ENCODE peak calls at places on chromosomes 11 and 22, in five cellular contexts. J is cardiac fibroblast, O is NCI-H1105 treated with DMSO at 0.1 percent for 48 hours, T is naive B cell, L is mammary epithelial cell. P is an unnamed sample.

GRCh38 chr11:4125141-4125540 is 30.5 kb downstream of the RRM1 start:
- DNase-seq in J (peak), O (no peak), T (no peak), L (peak), P (no peak)

GRCh38 chr11:130165601-130166456 is 6.2 kb downstream of the ST14 start:
- DNase-seq in J (no peak), O (no peak), T (peak), L (no peak), P (no peak)

GRCh38 chr11:16987205-16987568 is 27.0 kb downstream of the PLEKHA7 start:
- DNase-seq in J (no peak), O (no peak), T (no peak), L (no peak), P (no peak)

GRCh38 chr11:134592391-134592990 is 180.4 kb upstream of the B3GAT1 start:
- DNase-seq in J (no peak), O (peak), T (no peak), L (no peak), P (no peak)

GRCh38 chr11:130580372-130580771 is 131.9 kb downstream of the ADAMTS15 start:
- DNase-seq in J (peak), O (no peak), T (no peak), L (peak), P (peak)

GRCh38 chr11:70662691-70663098 is 264.4 kb downstream of the CTTN start:
- DNase-seq in J (no peak), O (no peak), T (no peak), L (no peak), P (no peak)

GRCh38 chr11:9384535-9385287 is at the start of gene IPO7:
- DNase-seq in J (peak), O (peak), T (peak), L (peak), P (peak)

GRCh38 chr11:72775288-72776110 is 18.3 kb downstream of the STARD10 start:
- DNase-seq in J (no peak), O (no peak), T (no peak), L (no peak), P (no peak)

GRCh38 chr22:39960791-39961746 is 872 bp downstream of the TMA7B start:
- DNase-seq in J (peak), O (no peak), T (no peak), L (peak), P (peak)

GRCh38 chr11:22459053-22459452 is 120.9 kb downstream of the SLC17A6 start:
- DNase-seq in J (peak), O (no peak), T (no peak), L (peak), P (peak)

GRCh38 chr22:23681026-23681809 is 9.6 kb upstream of the RGL4 start:
- DNase-seq in J (no peak), O (no peak), T (no peak), L (no peak), P (no peak)

GRCh38 chr11:75524576-75525432 is 937 bp downstream of the GDPD5 start:
- DNase-seq in J (peak), O (no peak), T (peak), L (no peak), P (peak)

GRCh38 chr11:126345759-126346585 is 9.5 kb upstream of the ST3GAL4 start:
- DNase-seq in J (peak), O (no peak), T (no peak), L (no peak), P (peak)

GRCh38 chr11:68987211-68987610 is 6.4 kb upstream of the MRGPRD start:
- DNase-seq in J (no peak), O (no peak), T (no peak), L (no peak), P (no peak)

GRCh38 chr11:63920126-63920869 is 3.3 kb upstream of the RCOR2 start:
- DNase-seq in J (no peak), O (no peak), T (no peak), L (no peak), P (peak)

GRCh38 chr22:45889539-45890350 is 87.2 kb downstream of the WNT7B start:
- DNase-seq in J (peak), O (no peak), T (no peak), L (no peak), P (no peak)

GRCh38 chr22:17570851-17571631 is 7.7 kb downstream of the SLC25A18 start:
- DNase-seq in J (peak), O (no peak), T (no peak), L (peak), P (peak)

GRCh38 chr11:78418584-78419211 is 1.1 kb upstream of the GAB2 start:
- DNase-seq in J (no peak), O (no peak), T (no peak), L (no peak), P (no peak)

GRCh38 chr22:21045585-21046294 is at the start of gene LRRC74B:
- DNase-seq in J (peak), O (peak), T (peak), L (peak), P (peak)

GRCh38 chr22:23533328-23533762 is 46.7 kb downstream of the IGLL1 start:
- DNase-seq in J (no peak), O (peak), T (no peak), L (peak), P (no peak)

GRCh38 chr11:120780239-120780638 is 243.7 kb upstream of the TBCEL start:
- DNase-seq in J (peak), O (no peak), T (no peak), L (no peak), P (no peak)

GRCh38 chr11:112290462-112290894 is 29.8 kb upstream of the PLET1 start:
- DNase-seq in J (no peak), O (no peak), T (no peak), L (no peak), P (no peak)

GRCh38 chr11:83819936-83820549 is 533.9 kb upstream of the CCDC90B start:
- DNase-seq in J (peak), O (peak), T (peak), L (peak), P (peak)

GRCh38 chr22:37010976-37011375 is 8.3 kb downstream of the TST start:
- DNase-seq in J (no peak), O (no peak), T (no peak), L (no peak), P (no peak)

GRCh38 chr22:36811094-36811797 is 5.6 kb downstream of the PVALB start:
- DNase-seq in J (no peak), O (peak), T (no peak), L (no peak), P (no peak)

GRCh38 chr11:95337175-95337957 is 106.4 kb upstream of the SESN3 start:
- DNase-seq in J (peak), O (peak), T (peak), L (peak), P (peak)

GRCh38 chr22:45452565-45453449 is 39.3 kb downstream of the RIBC2 start:
- DNase-seq in J (no peak), O (no peak), T (no peak), L (no peak), P (peak)

GRCh38 chr11:60193687-60194433 is 11.0 kb upstream of the MS4A6A start:
- DNase-seq in J (peak), O (peak), T (peak), L (peak), P (peak)

GRCh38 chr11:35943761-35944502 is at the start of gene LDLRAD3:
- DNase-seq in J (peak), O (peak), T (peak), L (peak), P (peak)

GRCh38 chr22:20799449-20799848 is 25.5 kb downstream of the SERPIND1 start:
- DNase-seq in J (no peak), O (no peak), T (no peak), L (peak), P (no peak)

GRCh38 chr11:1204381-1205101 is 18.3 kb upstream of the MUC5B start:
- DNase-seq in J (no peak), O (no peak), T (no peak), L (no peak), P (no peak)

GRCh38 chr22:17949926-17950473 is 74.4 kb downstream of the MICAL3 start:
- DNase-seq in J (no peak), O (no peak), T (no peak), L (no peak), P (peak)

GRCh38 chr11:64125676-64126075 is 40.2 kb downstream of the MACROD1 start:
- DNase-seq in J (no peak), O (no peak), T (no peak), L (no peak), P (no peak)

GRCh38 chr11:132943737-132944556 is 588.4 kb downstream of the OPCML start:
- DNase-seq in J (peak), O (peak), T (no peak), L (no peak), P (peak)

GRCh38 chr22:43532301-43533050 is 120.7 kb downstream of the MPPED1 start:
- DNase-seq in J (no peak), O (no peak), T (no peak), L (no peak), P (no peak)

GRCh38 chr22:22689621-22690345 is 45.4 kb downstream of the GGTLC2 start:
- DNase-seq in J (no peak), O (no peak), T (no peak), L (no peak), P (no peak)

GRCh38 chr11:35714882-35715612 is 52.5 kb downstream of the TRIM44 start:
- DNase-seq in J (peak), O (no peak), T (no peak), L (peak), P (peak)